ENCODE peak calls at places on chromosome 5, in four cellular contexts. One of them, this sample, is unnamed.

GRCh38 chr5:59744531-59744992 is 149.0 kb downstream of the PDE4D start:
- DNase-seq in HCT116: no peak
- DNase-seq in K562: no peak
- DNase-seq in H1: no peak
- DNase-seq in this sample: peak; percentile 90

GRCh38 chr5:147534172-147534951 is 24.5 kb upstream of the DPYSL3 start:
- DNase-seq in HCT116: no peak
- DNase-seq in K562: no peak
- DNase-seq in H1: no peak
- DNase-seq in this sample: no peak

GRCh38 chr5:38257236-38258036 is 923 bp upstream of the EGFLAM start:
- DNase-seq in HCT116: no peak
- DNase-seq in K562: no peak
- DNase-seq in H1: no peak
- DNase-seq in this sample: no peak

GRCh38 chr5:135012033-135012588 is 21.9 kb downstream of the PITX1 start:
- DNase-seq in HCT116: no peak
- DNase-seq in K562: no peak
- DNase-seq in H1: no peak
- DNase-seq in this sample: no peak

GRCh38 chr5:149450199-149450598 is 71.1 kb upstream of the IL17B start:
- DNase-seq in HCT116: no peak
- DNase-seq in K562: no peak
- DNase-seq in H1: no peak
- DNase-seq in this sample: peak; percentile 96

GRCh38 chr5:80182802-80183645 is 72.8 kb downstream of the SERINC5 start:
- DNase-seq in HCT116: no peak
- DNase-seq in K562: no peak
- DNase-seq in H1: peak; percentile 47
- DNase-seq in this sample: no peak

GRCh38 chr5:119009131-119009530 is 20.8 kb upstream of the DTWD2 start:
- DNase-seq in HCT116: no peak
- DNase-seq in K562: no peak
- DNase-seq in H1: no peak
- DNase-seq in this sample: no peak

GRCh38 chr5:65775476-65775875 is 53.5 kb downstream of the NLN start:
- DNase-seq in HCT116: no peak
- DNase-seq in K562: no peak
- DNase-seq in H1: no peak
- DNase-seq in this sample: no peak

GRCh38 chr5:79070002-79070567 is 518 bp downstream of the BHMT2 start:
- DNase-seq in HCT116: no peak
- DNase-seq in K562: no peak
- DNase-seq in H1: no peak
- DNase-seq in this sample: peak; percentile 11

GRCh38 chr5:109650451-109650850 is 39.3 kb upstream of the MAN2A1 start:
- DNase-seq in HCT116: no peak
- DNase-seq in K562: no peak
- DNase-seq in H1: no peak
- DNase-seq in this sample: no peak

GRCh38 chr5:156913719-156914370 is 49.2 kb downstream of the TIMD4 start:
- DNase-seq in HCT116: no peak
- DNase-seq in K562: no peak
- DNase-seq in H1: peak; percentile 77
- DNase-seq in this sample: no peak

GRCh38 chr5:135392256-135392655 is 6.8 kb downstream of the MACROH2A1 start:
- DNase-seq in HCT116: no peak
- DNase-seq in K562: no peak
- DNase-seq in H1: no peak
- DNase-seq in this sample: no peak

GRCh38 chr5:132342291-132343180 is 27.0 kb upstream of the SLC22A5 start:
- DNase-seq in HCT116: no peak
- DNase-seq in K562: no peak
- DNase-seq in H1: no peak
- DNase-seq in this sample: no peak

GRCh38 chr5:125245216-125245615 is 498.8 kb upstream of the ZNF608 start:
- DNase-seq in HCT116: no peak
- DNase-seq in K562: no peak
- DNase-seq in H1: no peak
- DNase-seq in this sample: no peak

GRCh38 chr5:146765089-146765832 is 113.3 kb downstream of the PPP2R2B start:
- DNase-seq in HCT116: no peak
- DNase-seq in K562: no peak
- DNase-seq in H1: no peak
- DNase-seq in this sample: no peak

GRCh38 chr5:94968507-94969095 is 316.3 kb downstream of the MCTP1 start:
- DNase-seq in HCT116: peak; percentile 69
- DNase-seq in K562: peak; percentile 29
- DNase-seq in H1: no peak
- DNase-seq in this sample: peak; percentile 77

GRCh38 chr5:177132504-177133118 is 962 bp upstream of the NSD1 start:
- DNase-seq in HCT116: no peak
- DNase-seq in K562: no peak
- DNase-seq in H1: no peak
- DNase-seq in this sample: no peak

GRCh38 chr5:78701795-78702406 is 53.3 kb upstream of the LHFPL2 start:
- DNase-seq in HCT116: no peak
- DNase-seq in K562: no peak
- DNase-seq in H1: no peak
- DNase-seq in this sample: no peak

GRCh38 chr5:66122379-66123034 is 21.6 kb upstream of the SREK1 start:
- DNase-seq in HCT116: no peak
- DNase-seq in K562: no peak
- DNase-seq in H1: no peak
- DNase-seq in this sample: peak; percentile 38

GRCh38 chr5:371811-372555 is 50.5 kb downstream of the AHRR start:
- DNase-seq in HCT116: no peak
- DNase-seq in K562: no peak
- DNase-seq in H1: no peak
- DNase-seq in this sample: no peak

GRCh38 chr5:123089971-123090640 is 1.1 kb downstream of the PRDM6 start:
- DNase-seq in HCT116: no peak
- DNase-seq in K562: peak; percentile 22
- DNase-seq in H1: no peak
- DNase-seq in this sample: peak; percentile 13
- TF ChIP-seq EZH2 in HCT116: no peak
- TF ChIP-seq EZH2 in K562: no peak
- TF ChIP-seq EZH2 in H1: peak; percentile 44
- TF ChIP-seq EZH2 in this sample: peak; percentile 72

DNA sequence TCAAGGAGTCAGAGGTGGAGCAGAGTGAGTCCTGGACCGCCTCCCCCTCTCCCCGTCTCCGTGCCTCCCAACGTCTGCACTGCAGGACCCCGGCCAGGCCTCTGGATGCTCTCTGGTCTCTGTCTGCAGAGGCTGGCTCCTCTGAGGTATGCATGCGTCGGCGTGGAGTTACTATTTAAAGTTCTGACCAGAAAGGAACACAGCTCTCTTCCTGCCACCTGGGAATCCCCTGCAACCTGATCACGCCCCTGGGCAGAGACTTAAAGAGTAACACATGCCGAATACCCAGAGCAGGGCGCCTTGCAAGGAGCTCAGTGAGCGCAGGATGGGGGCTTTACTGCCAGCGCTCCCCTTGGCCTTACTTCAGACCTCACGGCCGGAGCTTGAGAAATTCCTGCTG is 16.0 kb downstream of the ANXA6 start:
- DNase-seq in HCT116: no peak
- DNase-seq in K562: no peak
- DNase-seq in H1: no peak
- DNase-seq in this sample: no peak
- TF ChIP-seq POLR2A in HCT116: no peak
- TF ChIP-seq POLR2A in K562: no peak
- TF ChIP-seq POLR2A in H1: peak; percentile 32
- TF ChIP-seq POLR2A in this sample: no peak

DNA sequence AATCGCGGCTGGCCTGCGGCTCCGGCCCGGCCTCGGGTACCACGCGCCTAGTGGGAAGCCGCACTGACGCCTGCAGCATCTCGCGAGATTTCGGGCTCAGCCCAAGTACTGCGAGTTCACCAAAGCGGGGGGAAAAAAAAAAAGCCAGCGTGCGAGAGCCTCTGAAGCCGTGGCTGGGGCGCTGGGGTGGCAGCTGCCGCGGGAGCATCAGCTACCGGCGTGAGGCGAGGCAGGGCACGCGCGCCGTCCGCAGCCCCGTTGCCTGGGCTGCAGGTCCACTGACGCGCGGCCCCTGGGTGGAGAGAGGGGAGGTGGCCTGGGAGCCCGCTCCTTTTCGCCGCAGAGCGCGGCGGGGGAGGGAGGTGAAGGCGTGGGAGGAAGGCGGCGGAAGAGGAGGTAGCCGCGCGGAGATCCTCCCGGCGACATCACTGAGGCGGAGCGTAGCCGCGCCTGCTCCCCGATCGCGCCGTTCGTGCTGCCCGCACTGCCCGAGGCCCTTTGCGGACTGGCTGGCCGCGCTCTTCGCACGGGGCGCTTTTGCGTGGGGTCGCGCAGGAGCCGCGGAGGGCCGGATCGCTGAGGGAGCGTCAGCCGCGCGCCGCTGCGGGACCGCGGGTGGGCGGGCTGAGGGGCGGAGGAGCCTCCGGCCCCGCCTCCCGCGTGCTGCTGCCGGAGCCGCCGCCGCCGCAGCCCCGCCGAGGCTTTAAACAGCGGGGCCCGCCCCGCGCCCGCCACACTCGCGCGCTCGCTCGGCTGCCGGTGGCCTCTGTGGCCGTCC is at the start of gene SLC12A2:
- DNase-seq in HCT116: peak; percentile 95
- DNase-seq in K562: peak; percentile 87
- DNase-seq in H1: peak; percentile 73
- DNase-seq in this sample: peak; percentile 93
- H4K20me1 ChIP-seq in HCT116: peaks cover 5% of the 10 kb centered on the region
- H4K20me1 ChIP-seq in K562: peaks cover 6% of the 10 kb centered on the region
- H4K20me1 ChIP-seq in H1: peaks cover 10% of the 10 kb centered on the region
- H4K20me1 ChIP-seq in this sample: peaks cover 12% of the 10 kb centered on the region

GRCh38 chr5:175096469-175097185 is 347.4 kb downstream of the DRD1 start:
- DNase-seq in HCT116: no peak
- DNase-seq in K562: no peak
- DNase-seq in H1: no peak
- DNase-seq in this sample: no peak
- TF ChIP-seq EZH2 in HCT116: no peak
- TF ChIP-seq EZH2 in K562: no peak
- TF ChIP-seq EZH2 in H1: no peak
- TF ChIP-seq EZH2 in this sample: no peak

DNA sequence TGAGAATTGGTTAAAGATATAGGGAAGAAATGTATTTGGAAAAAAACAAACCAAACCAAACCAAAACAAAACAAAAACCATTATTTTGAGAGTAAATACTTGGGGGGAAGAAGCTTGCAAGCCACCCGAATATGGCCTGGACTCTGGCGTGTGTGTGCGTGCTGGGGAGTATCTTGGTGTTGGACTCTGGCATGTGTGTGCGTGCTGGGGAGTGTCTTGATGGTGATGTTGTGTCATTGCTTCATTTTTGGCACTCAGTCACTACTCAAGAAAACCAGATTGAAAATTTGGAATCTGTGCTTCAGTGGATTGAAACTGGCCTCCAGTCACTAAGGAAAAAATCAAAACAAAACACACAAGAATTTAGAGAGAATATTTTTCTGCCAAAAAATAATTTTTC is 76.1 kb downstream of the ARRDC3 start:
- DNase-seq in HCT116: no peak
- DNase-seq in K562: no peak
- DNase-seq in H1: no peak
- DNase-seq in this sample: no peak
- TF ChIP-seq POLR2A in HCT116: no peak
- TF ChIP-seq POLR2A in K562: no peak
- TF ChIP-seq POLR2A in H1: no peak
- TF ChIP-seq POLR2A in this sample: no peak